ENCODE peak calls at places on chromosomes 6 and 20, in ten cellular contexts. U, T, S, P, G, E, N, Q, O and B are unnamed samples.
A peak's percentile ranks its signal among the peaks of the same experiment; 100 is the strongest.

GRCh38 chr20:1711266-1711665 is 53.7 kb upstream of the SIRPG start:
- DNase-seq in G (no peak), Q (no peak), E (no peak), N (no peak), T (no peak), U (no peak), S (no peak), P (no peak), O (no peak), B (no peak)

GRCh38 chr6:52741872-52742271 is 21.4 kb downstream of the GSTA2 start:
- DNase-seq in O (no peak), T (no peak), N (no peak), E (no peak), S (peak; percentile 55), U (peak; percentile 45), G (no peak), Q (no peak), P (no peak), B (no peak)

GRCh38 chr6:39184906-39185580 is 44.2 kb downstream of the KCNK5 start:
- DNase-seq in O (peak; percentile 56), E (no peak), T (no peak), P (no peak), U (no peak), Q (no peak), G (no peak), S (no peak), N (no peak), B (no peak)

GRCh38 chr6:136979206-136979605 is 57.1 kb downstream of the SLC35D3 start:
- DNase-seq in N (no peak), G (no peak), O (no peak), S (no peak), T (no peak), E (no peak), P (no peak), Q (no peak), U (no peak), B (no peak)

GRCh38 chr20:24795444-24795843 is 153.6 kb upstream of the CST7 start:
- DNase-seq in O (no peak), E (no peak), U (peak; percentile 20), S (no peak), N (no peak), G (no peak), Q (no peak), T (no peak), P (no peak), B (no peak)

GRCh38 chr6:147909645-147910044 is 401.2 kb downstream of the SAMD5 start:
- DNase-seq in S (no peak), P (no peak), Q (no peak), U (no peak), G (no peak), E (no peak), N (peak; percentile 62), O (no peak), T (no peak), B (no peak)

GRCh38 chr6:29509239-29509638 is 21.5 kb upstream of the MAS1L start:
- DNase-seq in P (no peak), T (no peak), U (no peak), G (no peak), Q (no peak), O (no peak), S (no peak), N (no peak), E (no peak), B (no peak)

GRCh38 chr6:124798942-124799496 is 163.2 kb upstream of the RNF217 start:
- DNase-seq in O (peak; percentile 5), E (no peak), G (no peak), S (peak; percentile 7), Q (no peak), P (no peak), U (no peak), N (peak; percentile 5), T (no peak), B (no peak)

GRCh38 chr20:59781236-59781635 is 152.2 kb downstream of the SYCP2 start:
- DNase-seq in G (no peak), E (no peak), S (no peak), P (no peak), N (no peak), Q (no peak), T (no peak), O (no peak), U (no peak), B (no peak)

GRCh38 chr6:131602913-131603312 is 25.1 kb downstream of the MED23 start:
- DNase-seq in U (peak; percentile 84), G (no peak), T (no peak), S (peak; percentile 94), N (peak; percentile 93), Q (no peak), E (no peak), O (peak; percentile 7), P (no peak), B (peak; percentile 74)

GRCh38 chr6:111712398-111712797 is 106.7 kb upstream of the TRAF3IP2 start:
- DNase-seq in N (peak; percentile 84), T (no peak), O (peak; percentile 13), E (no peak), P (peak; percentile 28), G (no peak), U (peak; percentile 85), Q (peak; percentile 24), S (peak; percentile 74), B (peak; percentile 27)

GRCh38 chr6:74187811-74188210 is 491.8 kb downstream of the CD109 start:
- DNase-seq in S (no peak), T (no peak), P (no peak), U (no peak), G (no peak), E (no peak), Q (no peak), O (no peak), N (no peak), B (no peak)

GRCh38 chr6:79261666-79262065 is 27.2 kb upstream of the HMGN3 start:
- DNase-seq in Q (no peak), S (no peak), G (no peak), P (no peak), T (no peak), N (no peak), O (no peak), E (no peak), U (no peak), B (no peak)

GRCh38 chr20:61419501-61419900 is 167.4 kb downstream of the CDH4 start:
- DNase-seq in P (no peak), Q (no peak), E (no peak), T (no peak), N (no peak), G (no peak), U (no peak), O (no peak), S (no peak), B (no peak)

GRCh38 chr6:135750081-135750480 is 101.4 kb upstream of the PDE7B start:
- DNase-seq in N (no peak), P (no peak), S (no peak), O (no peak), E (no peak), G (no peak), U (no peak), T (no peak), Q (no peak), B (no peak)

GRCh38 chr6:156917213-156917612 is 140.0 kb downstream of the ARID1B start:
- DNase-seq in E (no peak), S (no peak), T (no peak), O (no peak), P (no peak), N (no peak), U (no peak), G (no peak), Q (no peak), B (no peak)

GRCh38 chr6:139109558-139109957 is 25.3 kb upstream of the HECA start:
- DNase-seq in P (peak; percentile 30), G (no peak), E (no peak), T (no peak), Q (no peak), S (peak; percentile 45), U (peak; percentile 29), N (peak; percentile 46), O (no peak), B (no peak)

GRCh38 chr20:32112862-32113261 is 3.3 kb downstream of the TM9SF4 start:
- DNase-seq in N (no peak), G (no peak), S (no peak), T (no peak), E (no peak), U (no peak), P (peak; percentile 25), O (peak; percentile 50), Q (no peak), B (no peak)

GRCh38 chr6:34680802-34681515 is 15.6 kb downstream of the ILRUN start:
- DNase-seq in G (no peak), U (peak; percentile 39), O (peak; percentile 74), S (peak; percentile 47), N (peak; percentile 60), P (no peak), T (no peak), Q (no peak), E (no peak), B (no peak)

GRCh38 chr6:119158057-119158848 is 79.8 kb upstream of the FAM184A start:
- DNase-seq in Q (no peak), O (no peak), E (no peak), T (no peak), G (no peak), N (peak; percentile 94), P (no peak), U (peak; percentile 97), S (peak; percentile 73), B (peak; percentile 20)

GRCh38 chr6:126180585-126180984 is 159.3 kb upstream of the CENPW start:
- DNase-seq in E (no peak), U (peak; percentile 70), N (peak; percentile 93), T (no peak), P (no peak), Q (no peak), G (no peak), S (peak; percentile 89), O (peak; percentile 63), B (peak; percentile 21)